ENCODE peak calls at places on chromosomes 3 and 15, in five cellular contexts. N is H9, P is neuronal stem cell, V is H1, S is trophoblast cell. D is an unnamed sample.

GRCh38 chr15:90400759-90401314 is 12.8 kb downstream of the IQGAP1 start:
- DNase-seq in P (peak), S (peak), V (no peak), N (peak), D (peak)

GRCh38 chr15:64315136-64315661 is 40.8 kb downstream of the CSNK1G1 start:
- DNase-seq in S (no peak), N (no peak), P (peak), V (no peak), D (no peak)

GRCh38 chr15:100515758-100516157 is 13.0 kb downstream of the CERS3 start:
- DNase-seq in P (no peak), S (no peak), V (no peak), N (no peak), D (no peak)

GRCh38 chr15:91953432-91953831 is 99.9 kb downstream of the SLCO3A1 start:
- DNase-seq in P (no peak), N (no peak), V (no peak), S (no peak), D (no peak)

GRCh38 chr15:56056626-56057025 is 63.2 kb upstream of the NEDD4 start:
- DNase-seq in V (no peak), P (no peak), S (no peak), N (no peak), D (no peak)

GRCh38 chr3:111874177-111874820 is 15.2 kb downstream of the PHLDB2 start:
- DNase-seq in P (no peak), V (no peak), N (no peak), S (no peak), D (peak)

GRCh38 chr3:138113309-138113708 is 2.1 kb downstream of the DZIP1L start:
- DNase-seq in V (no peak), P (no peak), N (peak), S (no peak), D (peak)

GRCh38 chr15:38553071-38553470 is 11.5 kb downstream of the RASGRP1 start:
- DNase-seq in V (no peak), P (no peak), N (no peak), S (no peak), D (no peak)

GRCh38 chr3:134362221-134362620 is 12.0 kb downstream of the AMOTL2 start:
- DNase-seq in N (no peak), V (no peak), P (no peak), S (no peak), D (no peak)

GRCh38 chr3:176193032-176193698 is 1004.1 kb downstream of the TBL1XR1 start:
- DNase-seq in P (no peak), S (no peak), V (no peak), N (no peak), D (no peak)

GRCh38 chr3:117846238-117846637 is 1136.7 kb downstream of the TUSC7 start:
- DNase-seq in P (no peak), N (no peak), S (no peak), V (no peak), D (peak)

GRCh38 chr15:92638291-92638708 is 17.3 kb downstream of the FAM174B start:
- DNase-seq in S (no peak), N (no peak), P (no peak), V (no peak), D (peak)

GRCh38 chr15:73633991-73634495 is 854 bp upstream of the NPTN start:
- DNase-seq in S (peak), V (no peak), N (no peak), P (no peak), D (peak)

GRCh38 chr15:98658831-98659699 is 10.7 kb downstream of the IGF1R start:
- DNase-seq in S (peak), N (no peak), V (no peak), P (no peak), D (peak)

GRCh38 chr3:115562636-115563267 is 60.6 kb upstream of the GAP43 start:
- DNase-seq in V (no peak), S (no peak), P (no peak), N (no peak), D (no peak)

GRCh38 chr3:117892431-117892841 is 1142.2 kb downstream of the IGSF11 start:
- DNase-seq in S (no peak), P (no peak), V (no peak), N (no peak), D (peak)

GRCh38 chr3:95333826-95334225 is 1271.0 kb downstream of the NSUN3 start:
- DNase-seq in P (no peak), N (no peak), S (no peak), V (no peak), D (no peak)

GRCh38 chr3:73215286-73215685 is 153.8 kb downstream of the EBLN2 start:
- DNase-seq in S (no peak), N (no peak), V (no peak), P (no peak), D (no peak)

GRCh38 chr15:49847937-49848823 is 227.3 kb downstream of the DTWD1 start:
- DNase-seq in P (no peak), V (no peak), N (no peak), S (no peak), D (peak)

GRCh38 chr15:98927057-98927456 is 80.5 kb downstream of the PGPEP1L start:
- DNase-seq in V (no peak), N (no peak), P (no peak), S (no peak), D (no peak)

GRCh38 chr3:171854649-171855305 is 11.6 kb downstream of the TMEM212 start:
- DNase-seq in P (no peak), V (no peak), N (no peak), S (no peak), D (no peak)

GRCh38 chr3:94305835-94306685 is 243.2 kb downstream of the NSUN3 start:
- DNase-seq in V (no peak), P (peak), S (no peak), N (no peak), D (no peak)

GRCh38 chr3:39757312-39757711 is 52.1 kb upstream of the MYRIP start:
- DNase-seq in P (no peak), S (no peak), V (no peak), N (no peak), D (no peak)

GRCh38 chr3:166446986-166447385 is 609.8 kb upstream of the BCHE start:
- DNase-seq in V (no peak), P (no peak), N (no peak), S (no peak), D (peak)

GRCh38 chr3:171282041-171282440 is 178.2 kb downstream of the TNIK start:
- DNase-seq in V (no peak), S (no peak), N (no peak), P (no peak), D (peak)

GRCh38 chr3:147380271-147380995 is 25.9 kb downstream of the ZIC4 start:
- DNase-seq in S (no peak), N (peak), P (no peak), V (no peak), D (no peak)

GRCh38 chr15:82044373-82045178 is 1.2 kb downstream of the MEX3B start:
- DNase-seq in S (no peak), V (no peak), N (peak), P (peak), D (peak)

GRCh38 chr3:17233398-17233800 is 348.6 kb downstream of the PLCL2 start:
- DNase-seq in V (no peak), S (peak), N (no peak), P (peak), D (peak)

GRCh38 chr3:175260145-175260794 is 401.1 kb downstream of the NAALADL2 start:
- DNase-seq in S (no peak), P (no peak), N (no peak), V (no peak), D (peak)

GRCh38 chr3:180306691-180307090 is 270.0 kb upstream of the PEX5L start:
- DNase-seq in P (no peak), N (no peak), S (no peak), V (no peak), D (no peak)

DNA sequence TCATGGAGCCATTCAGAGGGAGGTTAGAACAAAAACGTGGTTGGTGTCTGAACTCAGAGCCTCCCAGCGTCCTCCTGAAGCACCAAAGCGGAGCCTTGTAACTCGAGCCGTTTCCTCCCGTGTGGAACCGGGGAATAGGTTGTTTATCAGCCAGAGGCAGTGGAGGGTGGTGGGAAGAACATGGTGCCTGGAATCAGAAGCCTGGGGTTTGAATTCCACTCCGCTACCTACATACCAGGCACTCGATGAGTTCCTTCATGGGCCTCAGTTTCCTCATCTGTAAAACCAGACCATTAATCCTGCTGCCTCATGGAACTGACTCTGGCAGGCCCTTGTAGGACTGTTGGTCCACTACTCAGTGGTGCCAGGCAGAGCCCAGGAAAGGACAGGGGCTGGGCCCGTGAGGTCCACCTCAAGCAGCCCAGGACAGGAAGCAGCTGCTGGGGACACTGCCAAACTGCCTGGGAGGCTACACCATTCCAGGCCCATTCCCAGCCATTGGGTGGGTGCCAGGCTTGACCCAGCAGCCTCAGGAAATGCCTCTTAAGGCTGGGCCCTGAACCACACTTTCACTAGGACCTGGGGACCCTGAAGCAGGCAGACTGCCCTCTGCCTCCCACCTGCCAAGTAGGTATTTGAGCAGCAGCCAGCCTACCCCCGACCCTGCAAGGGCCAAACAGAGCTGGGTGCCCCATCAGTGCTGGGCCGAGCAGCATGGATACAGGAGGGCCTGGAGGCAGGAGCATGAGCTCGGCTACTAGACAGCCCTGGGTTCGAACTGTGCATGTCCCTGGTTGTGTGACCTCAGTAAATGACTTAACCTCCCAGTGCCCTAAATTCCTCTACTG is 33.4 kb downstream of the PRKCD start:
- DNase-seq in S (no peak), P (no peak), N (peak), V (no peak), D (peak)
- H2BK120ac ChIP-seq in S (no peak), P (no peak), N (no peak), V (no peak), D (no peak)

DNA sequence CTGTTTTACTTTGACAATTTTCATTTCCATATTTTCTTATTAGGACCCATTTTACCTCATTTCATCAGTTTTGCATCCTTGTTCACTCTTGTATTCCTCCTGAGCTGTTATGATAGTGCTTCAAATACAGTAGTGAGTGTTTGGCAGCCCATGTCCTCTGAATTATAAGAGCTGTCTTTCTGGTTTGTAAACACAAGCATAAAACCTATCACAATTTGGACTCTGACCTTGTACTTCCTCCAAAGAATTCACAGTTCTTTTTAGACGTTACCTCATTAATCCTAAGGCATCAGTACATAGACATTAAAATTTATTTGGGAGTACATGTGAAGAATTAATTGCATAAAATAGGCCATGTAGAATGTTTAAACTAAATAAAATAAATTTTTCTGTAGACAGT is 695.5 kb upstream of the NECTIN3 start:
- DNase-seq in P (no peak), V (no peak), N (no peak), S (no peak), D (no peak)
- H2BK12ac ChIP-seq in P (no peak), V (no peak), N (no peak), S (no peak), D (no peak)

GRCh38 chr15:76325704-76326103 is 10.9 kb upstream of the ISL2 start:
- DNase-seq in S (no peak), N (no peak), P (no peak), V (no peak), D (no peak)

GRCh38 chr15:76330281-76330680 is 6.3 kb upstream of the ISL2 start:
- DNase-seq in N (peak), P (no peak), V (no peak), S (peak), D (peak)

GRCh38 chr15:76327191-76328105 is 9.1 kb upstream of the ISL2 start:
- DNase-seq in S (no peak), N (no peak), P (no peak), V (no peak), D (no peak)

GRCh38 chr15:76328106-76328696 is 8.4 kb upstream of the ISL2 start:
- DNase-seq in V (no peak), N (no peak), P (no peak), S (no peak), D (no peak)

DNA sequence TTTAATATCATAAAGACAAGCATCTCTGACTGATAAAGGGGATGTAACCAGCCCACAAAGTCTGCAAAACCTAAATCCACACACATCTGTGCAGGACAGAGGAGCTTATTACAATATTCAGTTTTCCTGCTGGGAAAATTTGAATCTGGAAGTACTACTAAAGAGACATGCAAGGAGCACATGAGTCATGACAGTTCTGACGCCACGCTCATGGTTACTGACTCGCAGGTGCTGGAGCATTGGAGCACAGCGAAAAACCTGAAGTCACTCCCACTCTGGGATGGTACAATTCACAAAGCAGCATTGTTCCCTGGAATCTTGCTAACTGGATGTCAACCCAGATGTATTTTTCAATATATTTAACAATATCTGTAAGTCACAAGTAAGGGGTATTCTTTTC is 7.6 kb upstream of the ISL2 start:
- DNase-seq in N (no peak), P (no peak), S (no peak), V (no peak), D (no peak)
- H2BK120ac ChIP-seq in N (no peak), P (no peak), S (no peak), V (no peak), D (no peak)

GRCh38 chr3:63853106-63853505 is 10.5 kb downstream of the THOC7 start:
- DNase-seq in N (no peak), S (no peak), V (no peak), P (no peak), D (no peak)

GRCh38 chr3:63847718-63848450 is 15.7 kb downstream of the THOC7 start:
- DNase-seq in S (peak), N (no peak), P (no peak), V (no peak), D (no peak)

GRCh38 chr3:63849175-63849574 is 14.4 kb downstream of the THOC7 start:
- DNase-seq in P (no peak), S (no peak), V (no peak), N (no peak), D (no peak)

GRCh38 chr3:63855333-63855940 is 8.2 kb downstream of the THOC7 start:
- DNase-seq in S (no peak), V (peak), P (no peak), N (peak), D (no peak)

GRCh38 chr3:63851287-63851686 is 12.3 kb downstream of the THOC7 start:
- DNase-seq in V (no peak), N (no peak), P (no peak), S (no peak), D (no peak)
- H2BK12ac ChIP-seq in V (no peak), N (no peak), P (no peak), S (no peak), D (no peak)

DNA sequence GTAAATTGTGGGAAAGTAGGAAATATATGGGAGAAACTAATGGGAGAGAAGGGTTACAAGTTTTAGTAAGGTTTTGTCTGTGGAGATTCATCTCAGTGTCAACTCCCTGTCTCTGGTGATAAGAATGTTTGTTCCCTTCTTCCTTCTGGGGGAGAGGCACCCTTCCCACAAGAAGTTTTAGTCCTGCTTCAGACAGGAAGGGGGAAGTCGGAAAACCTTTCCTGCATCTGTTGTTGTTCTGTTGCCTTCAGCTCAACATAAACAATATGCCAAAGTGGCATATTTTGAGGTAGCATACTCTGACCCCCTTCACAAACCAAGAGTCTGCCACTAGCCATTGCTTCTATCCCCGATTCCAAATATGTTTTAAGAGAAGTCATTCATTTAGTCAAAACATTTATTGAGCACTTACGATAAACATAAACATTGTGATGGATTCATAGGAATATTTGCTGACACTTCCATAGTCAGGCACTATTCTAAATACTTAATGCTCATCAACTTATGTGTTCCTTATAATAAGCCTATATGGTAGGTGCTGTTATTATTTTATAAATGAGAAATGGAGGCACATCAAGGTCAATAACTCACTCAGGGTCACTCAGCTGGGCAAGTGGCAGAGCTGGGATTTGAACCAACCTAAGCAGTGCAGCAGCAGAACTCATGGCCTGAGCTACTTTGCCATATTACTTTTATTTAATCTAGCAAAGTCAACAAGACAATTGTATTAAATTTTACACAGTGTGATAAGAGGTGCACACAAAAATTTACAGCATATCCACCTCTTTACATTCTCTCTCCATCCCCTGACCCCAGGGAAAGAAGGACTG is 34.2 kb upstream of the TIMP4 start:
- DNase-seq in S (no peak), P (no peak), N (no peak), V (no peak), D (peak)
- H2BK120ac ChIP-seq in S (no peak), P (no peak), N (no peak), V (no peak), D (no peak)

DNA sequence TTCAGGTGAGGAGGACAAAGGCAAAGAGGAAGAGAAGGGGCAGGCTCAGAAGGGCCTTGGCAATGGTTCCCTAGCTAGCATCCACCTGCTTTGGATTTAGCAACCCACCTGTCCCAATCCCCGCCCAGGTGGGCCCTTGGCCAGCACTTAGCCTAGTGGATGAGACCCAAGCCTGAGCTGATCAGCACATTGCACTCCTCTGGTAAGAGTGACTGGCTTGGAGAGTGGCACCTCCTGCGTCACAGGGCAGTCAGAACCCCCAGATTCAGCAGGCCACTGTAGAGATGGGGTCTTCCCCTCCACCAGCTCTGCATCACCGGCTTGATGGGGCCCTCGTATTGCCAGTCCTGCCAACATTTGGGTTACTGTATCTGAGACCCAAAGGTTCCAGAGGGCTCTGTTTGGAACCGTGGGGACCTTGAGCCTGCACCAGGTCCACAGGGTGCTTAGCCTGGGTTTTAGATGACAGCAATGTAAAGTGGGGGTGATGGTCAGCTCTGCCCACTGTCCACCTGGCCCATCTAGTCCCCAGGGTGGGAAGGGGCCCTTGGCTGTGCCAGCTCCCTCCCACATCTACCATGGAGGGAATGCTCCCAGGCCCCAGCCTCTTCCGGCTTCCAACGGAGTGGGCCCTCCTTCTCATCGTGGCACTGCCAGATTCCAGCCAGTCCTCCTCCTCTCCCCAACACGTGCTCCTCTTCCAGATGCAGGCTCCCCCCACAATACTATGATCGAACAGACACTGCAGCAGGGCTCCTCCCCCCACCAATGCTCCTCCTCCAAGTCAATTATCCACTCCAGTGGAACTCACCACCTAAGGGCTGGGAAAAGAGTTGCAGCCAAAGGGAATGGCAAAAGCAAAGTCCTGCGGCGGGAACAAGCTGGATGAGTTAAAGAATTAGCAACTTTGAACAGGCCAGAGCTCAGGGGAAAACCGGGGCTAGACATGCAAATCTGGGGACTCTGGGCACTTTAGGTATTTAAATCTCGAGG is 45.7 kb downstream of the LHFPL4 start:
- DNase-seq in V (no peak), P (no peak), S (no peak), N (no peak), D (no peak)
- H2BK12ac ChIP-seq in V (no peak), P (no peak), S (no peak), N (no peak), D (no peak)

GRCh38 chr15:45320581-45320980 is 57.8 kb downstream of the GATM start:
- DNase-seq in N (no peak), S (peak), V (no peak), P (no peak), D (no peak)
- H2BK120ac ChIP-seq in N (no peak), S (no peak), V (no peak), P (no peak), D (no peak)

GRCh38 chr3:194150252-194150934 is 14.4 kb downstream of the HES1 start:
- DNase-seq in P (no peak), N (no peak), S (no peak), V (no peak), D (no peak)
- H2BK12ac ChIP-seq in P (no peak), N (no peak), S (no peak), V (peak), D (no peak)

D was measured in mesenchymal stem cell.